ENCODE peak calls at places on chromosomes 13 and 19, in eight cellular contexts. H is neural progenitor cell, G is Peyer's patch, L is psoas muscle, E is neural crest cell, X is WERI-Rb-1, I is endodermal cell, P is breast epithelium. N is an unnamed sample.

GRCh38 chr13:47159853-47160550 is 263.1 kb upstream of the HTR2A start:
- DNase-seq in P (no peak), I (no peak), E (no peak), L (no peak), H (no peak), X (no peak), G (no peak), N (no peak)

GRCh38 chr13:81610613-81611012 is 1269.7 kb upstream of the SPRY2 start:
- DNase-seq in H (no peak), X (no peak), E (no peak), G (no peak), I (no peak), P (no peak), L (no peak), N (no peak)

GRCh38 chr19:3983936-3984583 is 1.2 kb downstream of the EEF2 start:
- DNase-seq in L (peak), I (peak), E (no peak), X (no peak), G (peak), P (peak), H (no peak), N (no peak)

GRCh38 chr19:38032951-38033350 is 125.9 kb downstream of the SIPA1L3 start:
- DNase-seq in L (no peak), P (no peak), E (no peak), X (no peak), H (no peak), I (no peak), G (no peak), N (no peak)

GRCh38 chr13:113652404-113653263 is 5.4 kb downstream of the ATP4B start:
- DNase-seq in L (peak), H (no peak), X (peak), G (peak), P (no peak), E (no peak), I (peak), N (peak)

GRCh38 chr19:6680141-6680540 is 10.2 kb upstream of the TNFSF14 start:
- DNase-seq in L (no peak), E (no peak), I (no peak), G (no peak), H (no peak), P (no peak), X (no peak), N (no peak)

GRCh38 chr19:13849991-13850909 is 26.7 kb upstream of the NANOS3 start:
- DNase-seq in H (peak), G (peak), X (no peak), P (peak), E (peak), L (peak), I (peak), N (peak)

GRCh38 chr13:84400711-84401110 is 518.4 kb upstream of the SLITRK1 start:
- DNase-seq in E (no peak), G (no peak), X (no peak), L (no peak), P (no peak), I (no peak), H (no peak), N (no peak)

GRCh38 chr19:49441210-49441959 is at the start of gene SLC17A7:
- DNase-seq in X (peak), L (peak), I (peak), P (no peak), G (no peak), E (no peak), H (peak), N (peak)

GRCh38 chr19:38273499-38273898 is 9.1 kb downstream of the SPINT2 start:
- DNase-seq in X (no peak), I (no peak), H (no peak), E (no peak), G (peak), L (no peak), P (no peak), N (no peak)

GRCh38 chr19:44608391-44608821 is 5.0 kb upstream of the IGSF23 start:
- DNase-seq in L (no peak), E (no peak), I (no peak), P (no peak), H (no peak), X (no peak), G (no peak), N (no peak)

GRCh38 chr13:66835040-66835628 is 395.0 kb downstream of the PCDH9 start:
- DNase-seq in G (peak), P (no peak), X (peak), L (peak), I (peak), H (peak), E (no peak), N (peak)

GRCh38 chr19:8486661-8487136 is 15.7 kb downstream of the PRAM1 start:
- DNase-seq in X (no peak), E (no peak), H (peak), P (no peak), L (no peak), G (no peak), I (no peak), N (no peak)

GRCh38 chr19:30664358-30665058 is 292.3 kb downstream of the ZNF536 start:
- DNase-seq in H (peak), X (peak), L (no peak), P (no peak), I (peak), E (no peak), G (peak), N (no peak)

GRCh38 chr13:100089633-100090032 is 740 bp downstream of the PCCA start:
- DNase-seq in L (no peak), P (no peak), H (no peak), I (no peak), X (no peak), G (no peak), E (no peak), N (no peak)

GRCh38 chr19:30214651-30215051 is 157.5 kb upstream of the ZNF536 start:
- DNase-seq in L (no peak), E (no peak), X (no peak), G (no peak), P (no peak), I (peak), H (no peak), N (no peak)

GRCh38 chr13:20174656-20175405 is 14.0 kb upstream of the GJA3 start:
- DNase-seq in G (peak), I (peak), P (peak), E (no peak), H (no peak), L (peak), X (no peak), N (peak)

GRCh38 chr13:113889467-113889866 is 25.6 kb upstream of the GAS6 start:
- DNase-seq in G (no peak), E (no peak), I (no peak), P (no peak), X (no peak), H (no peak), L (no peak), N (no peak)

GRCh38 chr13:92346046-92346445 is 880.6 kb upstream of the GPC6 start:
- DNase-seq in P (no peak), G (no peak), X (no peak), L (no peak), H (peak), I (no peak), E (no peak), N (no peak)

GRCh38 chr19:51044327-51044726 is 9.5 kb upstream of the KLK12 start:
- DNase-seq in G (no peak), P (peak), L (no peak), H (no peak), E (no peak), I (no peak), X (no peak), N (no peak)

GRCh38 chr13:38914070-38914469 is 76.6 kb downstream of the STOML3 start:
- DNase-seq in G (no peak), E (no peak), X (no peak), P (no peak), H (no peak), I (peak), L (no peak), N (no peak)

GRCh38 chr13:68025604-68026003 is 795.5 kb upstream of the PCDH9 start:
- DNase-seq in I (no peak), X (no peak), G (no peak), L (no peak), P (no peak), E (no peak), H (no peak), N (no peak)

GRCh38 chr19:2949939-2950285 is 5.1 kb upstream of the ZNF77 start:
- DNase-seq in L (peak), I (no peak), G (peak), P (no peak), X (peak), E (no peak), H (no peak), N (no peak)

GRCh38 chr13:78958019-78958418 is 299.1 kb upstream of the OBI1 start:
- DNase-seq in E (no peak), P (no peak), X (no peak), H (no peak), G (no peak), L (no peak), I (no peak), N (no peak)

GRCh38 chr19:37695144-37695899 is 24.2 kb downstream of the ZNF607 start:
- DNase-seq in P (no peak), I (peak), H (no peak), L (no peak), E (no peak), G (no peak), X (no peak), N (no peak)

GRCh38 chr13:32515246-32515645 is 23.3 kb downstream of the N4BP2L2 start:
- DNase-seq in E (no peak), H (no peak), G (no peak), P (no peak), L (no peak), I (no peak), X (no peak), N (no peak)

GRCh38 chr13:40221460-40222201 is 444.8 kb downstream of the FOXO1 start:
- DNase-seq in P (peak), X (no peak), E (no peak), I (no peak), H (no peak), L (no peak), G (no peak), N (peak)

GRCh38 chr19:926595-927043 is 784 bp downstream of the ARID3A start:
- DNase-seq in E (no peak), G (no peak), H (peak), P (no peak), L (peak), I (peak), X (no peak), N (peak)

GRCh38 chr13:74040200-74040599 is 94.0 kb downstream of the KLF12 start:
- DNase-seq in P (no peak), L (peak), I (peak), X (peak), H (peak), G (peak), E (peak), N (no peak)

GRCh38 chr13:111865046-111865445 is 201.9 kb upstream of the SOX1 start:
- DNase-seq in E (no peak), I (peak), G (no peak), H (no peak), X (no peak), P (no peak), L (no peak), N (no peak)

GRCh38 chr19:6372594-6373095 is at the start of gene ALKBH7:
- DNase-seq in X (peak), G (peak), E (peak), P (peak), L (peak), H (peak), I (peak), N (peak)

GRCh38 chr13:108069521-108070210 is 145.7 kb downstream of the LIG4 start:
- DNase-seq in X (no peak), L (no peak), E (no peak), G (no peak), P (no peak), I (no peak), H (no peak), N (no peak)

GRCh38 chr19:49153167-49153809 is 1.9 kb downstream of the HRC start:
- DNase-seq in L (no peak), P (no peak), G (no peak), E (no peak), I (no peak), H (no peak), X (no peak), N (no peak)

DNA sequence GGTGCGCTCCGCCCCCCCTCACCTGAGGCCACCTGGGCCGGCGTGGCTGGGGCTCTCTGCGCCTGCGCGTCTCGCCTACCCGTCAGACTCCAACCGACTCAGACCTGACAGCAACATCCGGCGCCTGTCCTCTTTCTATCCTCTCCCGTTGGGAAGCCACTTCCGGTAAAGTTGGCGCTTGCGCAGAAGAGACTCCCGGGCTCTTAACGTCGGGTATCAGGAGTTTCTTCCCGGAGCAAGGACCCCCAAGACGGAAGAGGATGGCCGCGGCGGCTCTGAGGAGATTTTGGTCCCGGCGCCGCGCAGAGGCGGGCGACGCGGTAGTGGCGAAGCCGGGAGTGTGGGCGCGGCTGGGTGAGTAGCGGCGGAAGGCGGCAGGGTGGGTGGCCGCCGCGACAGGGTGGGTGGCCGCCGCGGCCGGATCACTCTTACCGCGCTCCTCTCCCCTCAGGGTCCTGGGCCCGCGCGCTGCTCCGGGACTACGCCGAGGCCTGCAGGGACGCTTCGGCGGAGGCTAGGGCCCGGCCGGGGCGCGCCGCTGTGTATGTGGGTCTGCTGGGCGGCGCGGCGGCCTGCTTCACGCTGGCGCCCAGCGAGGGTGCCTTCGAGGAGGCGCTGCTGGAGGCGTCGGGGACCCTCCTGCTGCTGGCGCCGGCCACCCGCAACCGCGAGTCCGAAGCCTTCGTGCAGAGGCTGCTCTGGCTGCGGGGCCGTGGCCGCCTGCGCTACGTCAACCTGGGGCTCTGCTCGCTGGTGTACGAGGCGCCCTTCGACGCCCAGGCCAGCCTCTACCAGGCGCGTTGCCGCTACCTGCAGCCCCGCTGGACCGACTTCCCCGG is at the start of the genes TIMM29 and YIPF2:
- DNase-seq in P (peak), G (peak), L (peak), H (peak), I (peak), X (peak), E (peak), N (peak)
- TF ChIP-seq CTCF in P (no peak), G (no peak), L (no peak), H (no peak), I (no peak), X (no peak), E (no peak), N (peak)

GRCh38 chr13:27789153-27789494 is 3.2 kb upstream of the GSX1 start:
- DNase-seq in L (no peak), X (no peak), E (no peak), H (no peak), G (no peak), P (no peak), I (no peak), N (no peak)
- TF ChIP-seq CTCF in L (no peak), X (no peak), E (no peak), H (no peak), G (no peak), P (no peak), I (no peak), N (no peak)

GRCh38 chr19:12793290-12794195 is 2.3 kb downstream of the JUNB start:
- DNase-seq in L (peak), E (peak), G (peak), I (peak), H (peak), X (peak), P (peak), N (peak)
- TF ChIP-seq CTCF in L (no peak), E (no peak), G (no peak), I (no peak), H (no peak), X (no peak), P (peak), N (no peak)

GRCh38 chr19:16141043-16141442 is 2.4 kb upstream of the HSH2D start:
- DNase-seq in H (no peak), P (no peak), L (no peak), X (no peak), E (no peak), I (no peak), G (no peak), N (no peak)
- TF ChIP-seq CTCF in H (no peak), P (no peak), L (no peak), X (no peak), E (no peak), I (no peak), G (no peak), N (no peak)

GRCh38 chr19:18662972-18663732 is 20.3 kb upstream of the CRTC1 start:
- DNase-seq in X (no peak), L (no peak), G (no peak), I (peak), P (no peak), E (no peak), H (peak), N (no peak)

GRCh38 chr19:18660939-18661338 is 22.5 kb upstream of the CRTC1 start:
- DNase-seq in E (no peak), X (no peak), P (no peak), G (no peak), I (no peak), L (no peak), H (no peak), N (no peak)

GRCh38 chr19:18659281-18660050 is 22.6 kb downstream of the KLHL26 start:
- DNase-seq in L (peak), G (no peak), I (peak), E (no peak), P (no peak), X (no peak), H (no peak), N (peak)

GRCh38 chr19:18660051-18660910 is 23.2 kb upstream of the CRTC1 start:
- DNase-seq in G (no peak), I (peak), H (no peak), E (no peak), X (no peak), L (peak), P (no peak), N (peak)

DNA sequence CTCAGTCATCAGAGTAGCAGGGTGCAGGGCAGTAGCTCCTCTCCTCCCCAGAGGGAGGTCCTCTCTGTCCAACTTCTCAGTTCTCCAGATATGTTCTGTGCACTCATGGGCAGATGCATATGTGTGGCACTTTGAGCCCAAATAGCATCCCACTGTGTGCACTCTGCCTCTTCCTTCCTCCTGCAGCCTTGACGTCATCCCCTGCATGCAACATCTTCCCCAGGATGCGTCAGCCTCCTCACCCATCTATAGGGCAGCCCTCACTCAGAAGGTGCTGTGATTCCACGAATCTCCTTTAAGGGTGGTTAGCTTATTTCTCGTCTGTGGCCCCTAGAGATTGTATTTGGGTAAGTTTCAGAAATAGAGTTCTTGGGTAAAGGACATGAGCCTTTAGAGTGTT is 22.1 kb upstream of the CRTC1 start:
- DNase-seq in H (no peak), G (no peak), L (no peak), X (no peak), I (no peak), P (no peak), E (no peak), N (no peak)
- TF ChIP-seq CTCF in H (no peak), G (no peak), L (no peak), X (no peak), I (no peak), P (no peak), E (no peak), N (no peak)

GRCh38 chr19:53511933-53512374 is 26.0 kb upstream of the ZNF331 start:
- DNase-seq in L (peak), H (peak), X (peak), E (peak), P (peak), I (peak), G (no peak), N (peak)
- TF ChIP-seq CTCF in L (peak), H (peak), X (peak), E (peak), P (peak), I (peak), G (peak), N (peak)

DNA sequence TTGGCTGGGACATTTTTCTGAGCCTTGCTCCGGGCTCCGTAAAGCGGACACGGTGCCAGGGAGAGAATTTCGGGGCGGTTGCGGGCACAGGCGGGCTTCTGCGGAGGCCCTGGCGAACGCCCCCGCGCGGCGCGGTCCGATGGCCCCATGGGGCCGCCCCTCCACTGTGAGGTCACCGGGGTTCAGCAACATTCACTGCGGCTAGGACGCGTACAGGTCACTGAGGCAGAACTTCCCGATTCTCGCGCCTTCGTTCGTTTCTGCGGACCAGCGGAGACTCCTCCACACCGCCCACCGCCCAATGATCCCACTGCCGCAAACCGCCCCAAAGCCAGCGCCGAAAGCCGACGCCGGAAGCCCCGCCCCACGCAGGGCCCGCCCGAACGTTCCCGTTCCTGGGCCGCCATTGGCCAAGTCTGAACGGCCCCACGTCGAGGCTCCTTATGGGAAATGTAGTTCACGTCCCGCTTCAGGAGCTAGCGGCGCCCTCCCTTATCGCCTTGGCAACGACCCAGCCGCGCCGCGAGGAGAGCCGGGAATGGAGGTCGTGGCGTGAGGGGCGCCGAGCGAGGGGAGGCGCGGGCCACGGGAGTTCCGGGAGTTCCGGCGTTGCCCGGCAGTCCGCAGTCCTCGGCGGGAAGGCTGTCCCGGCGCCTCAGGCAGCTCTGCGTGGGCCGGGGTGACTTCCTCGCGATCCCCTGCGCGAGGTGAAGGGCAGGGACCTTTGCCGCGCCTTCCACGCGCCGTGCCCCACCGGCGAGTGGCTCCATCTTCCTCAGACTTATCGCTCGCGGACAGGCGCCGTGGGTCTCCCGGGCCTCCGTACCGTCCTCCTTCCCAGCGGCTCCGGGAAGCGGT is at the start of gene ZNF584:
- DNase-seq in L (peak), I (peak), H (peak), P (peak), X (peak), E (peak), G (peak), N (peak)
- TF ChIP-seq CTCF in L (no peak), I (no peak), H (no peak), P (no peak), X (no peak), E (no peak), G (peak), N (no peak)